ENCODE peak calls at places on chromosomes 12 and 14, in six cellular contexts. D, W, V, C, G and K are unnamed samples.

GRCh38 chr14:67883717-67884116 is 64.1 kb downstream of the RAD51B start:
- DNase-seq in D (no peak), W (no peak), C (no peak), G (no peak), V (no peak), K (no peak)

GRCh38 chr12:122437656-122438121 is 15.2 kb upstream of the CLIP1 start:
- DNase-seq in V (peak), W (no peak), D (peak), G (no peak), C (no peak), K (peak)

GRCh38 chr12:77795699-77796098 is 35.0 kb upstream of the NAV3 start:
- DNase-seq in W (no peak), G (no peak), C (no peak), D (no peak), V (no peak), K (no peak)

GRCh38 chr14:34646570-34647255 is 16.8 kb upstream of the SNX6 start:
- DNase-seq in G (no peak), C (no peak), V (no peak), W (no peak), D (no peak), K (no peak)

GRCh38 chr12:66036317-66036716 is 94.2 kb downstream of the LLPH start:
- DNase-seq in W (no peak), G (no peak), C (no peak), D (no peak), V (no peak), K (no peak)

GRCh38 chr14:81132492-81132891 is 88.3 kb downstream of the GTF2A1 start:
- DNase-seq in C (no peak), G (no peak), D (no peak), W (no peak), V (no peak), K (no peak)

GRCh38 chr14:59435987-59436386 is 29.2 kb downstream of the GPR135 start:
- DNase-seq in G (no peak), C (no peak), V (no peak), W (no peak), D (no peak), K (no peak)

GRCh38 chr14:90140298-90140955 is 78.6 kb downstream of the KCNK13 start:
- DNase-seq in G (peak), C (no peak), W (no peak), D (no peak), V (no peak), K (no peak)

GRCh38 chr12:22458301-22458917 is 85.9 kb downstream of the C2CD5 start:
- DNase-seq in V (no peak), G (no peak), D (no peak), C (no peak), W (no peak), K (no peak)

GRCh38 chr14:100867631-100868315 is 35.7 kb downstream of the RTL1 start:
- DNase-seq in V (no peak), C (peak), G (no peak), D (no peak), W (no peak), K (no peak)

GRCh38 chr12:77107121-77107520 is 41.8 kb upstream of the E2F7 start:
- DNase-seq in V (no peak), D (no peak), C (no peak), W (no peak), G (peak), K (no peak)

GRCh38 chr14:22561661-22562579 is 27.1 kb downstream of the DAD1 start:
- DNase-seq in G (no peak), D (no peak), V (no peak), C (no peak), W (peak), K (peak)

GRCh38 chr14:85142982-85143381 is 387.0 kb upstream of the FLRT2 start:
- DNase-seq in D (no peak), G (no peak), V (no peak), C (no peak), W (no peak), K (no peak)

GRCh38 chr14:71932229-71932951 is at the start of gene RGS6:
- DNase-seq in W (no peak), G (peak), V (peak), C (no peak), D (peak), K (peak)

GRCh38 chr12:130433834-130434233 is 96.1 kb downstream of the PIWIL1 start:
- DNase-seq in C (peak), W (no peak), V (no peak), D (no peak), G (no peak), K (no peak)

GRCh38 chr12:509494-509893 is 49.8 kb downstream of the B4GALNT3 start:
- DNase-seq in V (peak), D (no peak), W (no peak), C (no peak), G (no peak), K (peak)

GRCh38 chr12:24705741-24706358 is 243.1 kb downstream of the BCAT1 start:
- DNase-seq in D (no peak), V (no peak), G (no peak), W (peak), C (no peak), K (peak)

GRCh38 chr12:6547987-6548386 is 7.9 kb downstream of the IFFO1 start:
- DNase-seq in G (no peak), V (no peak), W (no peak), C (no peak), D (no peak), K (no peak)

GRCh38 chr14:106578479-106578878 is 1052.1 kb downstream of the TMEM121 start:
- DNase-seq in D (no peak), G (no peak), W (no peak), C (peak), V (no peak), K (no peak)

GRCh38 chr12:111304642-111305071 is 64.2 kb downstream of the PHETA1 start:
- DNase-seq in G (peak), W (no peak), V (no peak), D (no peak), C (no peak), K (no peak)

GRCh38 chr14:73142216-73142615 is 5.9 kb downstream of the PSEN1 start:
- DNase-seq in C (no peak), W (peak), G (no peak), D (no peak), V (no peak), K (no peak)

GRCh38 chr12:71536939-71537622 is 97.5 kb downstream of the LGR5 start:
- DNase-seq in C (no peak), V (no peak), W (no peak), D (no peak), G (no peak), K (no peak)

GRCh38 chr14:37056473-37056872 is 115.9 kb downstream of the SLC25A21 start:
- DNase-seq in D (no peak), V (no peak), W (no peak), G (peak), C (no peak), K (no peak)

GRCh38 chr12:79023784-79024183 is 159.2 kb downstream of the SYT1 start:
- DNase-seq in G (no peak), W (no peak), V (no peak), D (no peak), C (no peak), K (no peak)

GRCh38 chr14:91647817-91648216 is 84.1 kb downstream of the CATSPERB start:
- DNase-seq in V (no peak), D (no peak), G (no peak), C (no peak), W (no peak), K (no peak)

DNA sequence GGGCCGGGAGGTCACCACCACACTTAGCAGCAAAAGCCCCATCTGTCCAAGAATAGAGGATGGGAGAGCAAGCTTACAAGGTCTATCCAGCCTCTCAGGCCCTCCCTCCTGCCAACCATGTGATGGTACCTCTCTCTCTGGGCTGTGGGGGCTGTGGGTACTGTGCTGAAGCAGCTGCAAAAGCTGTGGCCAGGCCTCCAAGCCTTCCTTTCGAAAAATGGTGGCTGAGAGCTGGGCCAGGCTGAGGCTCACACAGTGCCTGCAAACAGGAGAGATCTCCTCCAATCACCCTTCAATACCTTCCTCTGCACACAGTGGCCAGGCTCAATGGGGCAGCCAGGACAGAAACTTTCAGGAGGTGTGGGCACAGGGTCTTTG is 1.1 kb downstream of the IPO4 start:
- DNase-seq in C (no peak), G (no peak), D (no peak), V (no peak), W (no peak), K (no peak)
- H3K4me3 ChIP-seq in C (peak), G (peak), D (no peak), V (no peak), W (peak), K (no peak)

GRCh38 chr12:54890339-54890738 is 36.0 kb downstream of the MUCL1 start:
- DNase-seq in G (no peak), W (no peak), C (no peak), D (no peak), V (no peak), K (no peak)
- TF ChIP-seq POLR2AphosphoS5 in G (no peak), W (no peak), C (no peak), D (no peak), V (no peak), K (no peak)

DNA sequence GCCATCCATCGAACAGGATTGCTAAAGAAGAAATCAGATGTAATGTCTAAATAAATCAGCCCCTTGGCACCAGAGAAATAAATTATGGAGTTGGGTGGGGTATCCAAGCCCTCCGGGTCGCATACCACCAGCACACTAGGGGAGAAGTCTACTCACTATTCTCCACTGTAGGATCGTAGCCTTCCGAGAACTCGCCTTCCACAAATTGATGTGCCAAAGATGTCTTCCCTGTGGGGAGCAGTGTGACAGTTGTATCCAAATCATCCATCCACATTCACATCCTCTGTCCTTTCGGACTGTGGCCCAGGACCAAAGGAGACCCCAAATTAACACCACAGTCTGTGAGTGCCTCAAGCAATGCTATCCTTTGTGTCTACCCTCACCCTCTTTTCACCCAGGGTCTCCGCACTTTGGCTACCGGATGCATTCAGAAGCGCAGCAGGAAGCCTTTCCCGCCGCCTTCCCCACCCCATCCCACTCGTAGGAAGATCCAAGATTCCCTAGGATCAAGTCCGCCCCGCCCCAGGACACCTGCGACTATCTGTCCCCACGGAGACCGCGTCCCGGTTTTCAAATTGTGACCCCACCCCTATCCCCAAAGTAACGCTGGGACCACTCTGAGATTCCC is 786 bp downstream of the RHEBL1 start:
- DNase-seq in V (no peak), G (no peak), D (no peak), C (peak), W (no peak), K (no peak)
- H3K4me3 ChIP-seq in V (peak), G (peak), D (peak), C (peak), W (peak), K (peak)

DNA sequence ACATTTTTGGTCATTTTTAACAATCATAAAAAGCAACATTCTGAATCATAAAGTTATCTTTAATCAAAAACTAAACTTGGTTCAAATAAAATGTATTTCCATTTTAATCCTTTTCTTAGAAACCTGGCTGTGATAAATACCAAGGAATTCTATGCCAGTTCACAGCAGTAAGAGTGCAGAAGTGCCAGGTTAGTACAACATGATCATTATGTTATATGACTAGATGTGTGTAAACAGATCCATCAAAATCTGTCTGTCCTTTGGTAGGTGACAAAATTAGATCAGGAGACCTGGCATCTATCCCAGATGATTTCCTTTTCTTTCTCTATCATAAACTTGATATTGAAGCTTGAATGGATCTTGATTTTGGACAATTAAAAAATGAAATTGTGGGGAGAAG is 200.6 kb upstream of the STXBP6 start:
- DNase-seq in G (no peak), V (no peak), D (no peak), C (no peak), W (no peak), K (no peak)
- TF ChIP-seq POLR2AphosphoS5 in G (no peak), V (no peak), D (no peak), C (no peak), W (no peak), K (no peak)

GRCh38 chr12:69355363-69356035 is 4.0 kb upstream of the YEATS4 start:
- DNase-seq in V (no peak), W (no peak), G (no peak), D (no peak), C (no peak), K (no peak)

GRCh38 chr12:69359531-69360347 is at the start of gene YEATS4:
- DNase-seq in V (peak), W (peak), C (peak), D (peak), G (peak), K (peak)

GRCh38 chr12:69354561-69355187 is 4.9 kb upstream of the YEATS4 start:
- DNase-seq in W (no peak), G (no peak), D (no peak), V (no peak), C (no peak), K (no peak)

DNA sequence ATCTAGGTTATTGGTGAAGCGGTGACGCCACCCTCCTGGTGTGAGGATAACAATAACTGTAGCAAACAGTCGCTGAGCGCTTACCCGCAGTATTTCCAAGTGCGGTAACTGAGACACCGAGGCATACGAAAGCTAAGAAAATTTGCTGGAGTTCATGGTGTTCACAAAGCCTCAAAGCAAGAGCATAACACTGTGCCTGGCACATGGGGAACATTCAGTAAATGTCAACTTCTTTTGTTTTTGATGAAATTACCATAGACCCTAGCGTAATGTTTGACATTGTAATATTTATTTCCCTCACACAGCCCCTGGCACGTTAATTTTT is 767 bp downstream of the YEATS4 start:
- DNase-seq in C (no peak), G (no peak), D (no peak), V (no peak), W (no peak), K (no peak)
- H3K4me3 ChIP-seq in C (peak), G (peak), D (peak), V (peak), W (peak), K (peak)

DNA sequence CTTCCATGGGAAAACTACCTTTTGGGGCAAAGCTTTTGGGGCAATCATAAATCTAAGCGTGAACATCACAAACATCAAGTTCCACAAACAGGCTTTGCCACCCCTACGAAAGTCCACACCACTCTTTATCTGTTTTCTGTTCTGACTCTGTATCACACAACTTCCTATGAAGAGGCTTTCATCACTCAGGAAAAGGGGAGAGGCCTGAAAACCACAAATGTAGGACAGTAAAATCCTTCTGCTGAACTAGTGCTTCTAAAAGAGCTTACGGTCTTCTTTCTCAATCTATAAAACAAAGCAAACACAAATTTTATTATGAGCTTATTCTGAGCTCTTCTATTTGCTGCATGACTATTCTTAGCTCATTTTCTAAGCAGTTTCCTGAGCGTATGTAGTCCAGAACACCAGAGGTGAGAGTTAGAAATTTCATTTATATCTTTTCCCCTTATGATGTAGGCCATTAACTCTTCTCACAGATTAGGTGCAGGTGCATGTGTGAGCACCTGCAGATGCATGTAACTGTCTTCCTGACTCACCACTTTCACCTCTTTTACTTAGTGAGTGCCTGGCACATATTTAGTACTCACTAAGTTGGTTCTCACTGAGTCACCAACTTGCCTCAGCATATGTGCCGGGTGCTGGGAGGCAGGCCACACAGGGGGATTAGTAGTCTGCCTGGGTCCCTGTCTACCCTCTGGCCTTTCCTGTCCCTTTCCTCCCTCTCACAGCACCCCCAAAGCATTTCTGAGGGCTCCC is 32.9 kb upstream of the SYCP3 start:
- DNase-seq in W (no peak), C (no peak), G (no peak), V (no peak), D (no peak), K (no peak)
- TF ChIP-seq POLR2AphosphoS5 in W (no peak), C (no peak), G (no peak), V (no peak), D (peak), K (no peak)

DNA sequence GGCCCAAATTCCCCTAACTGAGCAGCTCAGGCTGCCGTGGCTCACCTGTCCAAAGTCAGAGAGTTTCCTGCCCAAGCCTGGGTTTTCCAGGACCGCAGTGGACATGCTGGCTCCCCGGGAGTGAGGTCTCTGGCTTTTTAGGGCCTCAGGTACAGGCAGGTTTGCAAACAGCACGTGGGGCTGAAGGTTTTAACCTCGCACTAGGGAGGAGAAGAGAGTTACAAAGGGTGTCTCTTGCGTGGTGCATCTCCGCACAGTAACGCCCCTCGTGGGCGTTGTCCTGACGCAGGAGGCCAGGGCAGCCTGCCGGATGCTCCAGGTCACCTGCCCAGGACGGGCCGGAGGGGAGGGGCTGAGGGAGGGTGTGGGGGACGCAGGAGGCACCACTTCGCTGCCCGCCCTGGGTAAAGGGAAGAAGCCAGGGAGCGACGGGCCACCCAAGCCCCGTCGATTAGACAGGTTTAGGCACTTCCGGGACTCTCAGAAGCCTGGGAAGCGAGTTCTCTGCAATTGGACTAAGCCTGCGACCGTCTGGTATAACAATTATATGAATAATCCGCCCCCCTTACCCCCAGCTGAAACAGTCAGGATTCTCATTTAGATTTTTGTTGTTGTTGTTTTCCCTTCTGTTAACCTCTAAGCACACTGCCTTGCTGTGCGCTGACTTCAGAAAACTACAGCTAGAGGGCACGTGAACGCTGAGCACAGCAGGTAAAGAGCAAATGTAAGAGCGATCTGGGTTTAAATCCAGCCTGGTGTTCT is at the start of gene PAH:
- DNase-seq in D (no peak), G (peak), V (peak), W (no peak), C (peak), K (peak)
- H3K4me3 ChIP-seq in D (peak), G (peak), V (peak), W (peak), C (no peak), K (no peak)

DNA sequence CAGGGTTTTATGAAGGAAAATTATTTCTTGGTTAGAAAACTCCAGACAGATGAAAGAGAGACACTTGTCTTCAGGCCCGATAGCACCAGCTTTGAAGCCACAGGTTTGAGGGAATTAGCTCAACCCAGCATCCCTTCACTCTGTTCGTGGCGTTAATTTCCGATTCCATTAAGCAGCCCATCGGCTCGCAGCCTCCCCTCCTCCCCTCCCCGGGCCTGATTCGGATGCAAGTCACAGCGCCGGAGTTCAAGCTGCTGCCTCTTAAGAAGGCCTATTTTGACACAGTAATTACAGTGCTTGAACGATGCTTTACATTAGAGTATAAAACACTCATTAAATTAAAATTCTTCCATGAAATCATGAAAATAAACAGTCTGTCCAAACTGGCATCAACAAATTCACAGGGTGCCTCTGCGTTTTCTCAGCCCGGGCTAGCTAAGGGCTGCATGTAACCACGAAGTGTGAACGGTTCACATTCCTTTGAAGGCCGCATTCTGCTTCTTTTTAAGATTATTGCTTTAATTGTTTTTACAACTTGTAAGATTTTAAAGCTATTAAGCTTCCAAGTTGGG is 145.8 kb downstream of the DICER1 start:
- DNase-seq in C (no peak), W (no peak), G (peak), V (no peak), D (no peak), K (no peak)
- TF ChIP-seq POLR2AphosphoS5 in C (no peak), W (no peak), G (no peak), V (no peak), D (no peak), K (peak)

GRCh38 chr12:67991158-67991557 is 1.9 kb downstream of the IFNG-AS1 start:
- DNase-seq in V (no peak), G (no peak), D (no peak), C (peak), W (no peak), K (peak)
- H3K4me3 ChIP-seq in V (no peak), G (no peak), D (no peak), C (no peak), W (no peak), K (no peak)